ENCODE peak calls at places on chromosomes 13 and 19, in five cellular contexts. B is spleen, P is body of pancreas, G is neural progenitor cell, H is psoas muscle. S is an unnamed sample.

GRCh38 chr19:5480427-5480836 is 25.2 kb downstream of the ZNRF4 start:
- DNase-seq in B (no peak), G (peak; percentile 45), H (no peak), P (peak; percentile 28), S (no peak)

GRCh38 chr13:95624020-95624419 is 20.5 kb downstream of the DZIP1 start:
- DNase-seq in B (no peak), P (no peak), G (peak; percentile 70), H (no peak), S (no peak)

GRCh38 chr13:34942732-34943674 is 933 bp downstream of the NBEA start:
- DNase-seq in H (peak; percentile 54), P (peak; percentile 68), G (peak; percentile 84), B (peak; percentile 77), S (no peak)

GRCh38 chr13:22773475-22773874 is 407.3 kb upstream of the SGCG start:
- DNase-seq in G (no peak), B (no peak), H (no peak), P (no peak), S (no peak)

GRCh38 chr13:111394211-111394922 is 73.9 kb downstream of the TEX29 start:
- DNase-seq in H (no peak), P (no peak), B (peak; percentile 61), G (no peak), S (no peak)

GRCh38 chr13:113855012-113855921 is 8.6 kb downstream of the GAS6 start:
- DNase-seq in H (peak; percentile 93), B (peak; percentile 71), P (no peak), G (no peak), S (no peak)

GRCh38 chr13:31914843-31915242 is 116.7 kb upstream of the FRY start:
- DNase-seq in G (no peak), P (no peak), H (no peak), B (no peak), S (no peak)

GRCh38 chr13:22789027-22789593 is 391.7 kb upstream of the SGCG start:
- DNase-seq in H (no peak), G (no peak), B (no peak), P (no peak), S (no peak)

GRCh38 chr13:27264181-27264580 is 6.4 kb upstream of the RASL11A start:
- DNase-seq in B (no peak), H (no peak), G (no peak), P (peak; percentile 31), S (no peak)

GRCh38 chr19:37763488-37763887 is 15.9 kb downstream of the ZNF573 start:
- DNase-seq in G (no peak), H (no peak), B (no peak), P (no peak), S (no peak)

GRCh38 chr13:24668955-24669354 is 11.3 kb upstream of the ATP12A start:
- DNase-seq in H (no peak), G (no peak), P (no peak), B (no peak), S (no peak)

GRCh38 chr13:19817510-19818158 is 34.9 kb upstream of the PSPC1 start:
- DNase-seq in G (no peak), P (no peak), H (no peak), B (no peak), S (no peak)

GRCh38 chr19:16328824-16329482 is 4.3 kb downstream of the KLF2 start:
- DNase-seq in B (no peak), G (no peak), H (no peak), P (no peak), S (peak; percentile 61)

GRCh38 chr19:10292789-10293636 is 3.3 kb downstream of the ICAM5 start:
- DNase-seq in H (peak; percentile 53), P (no peak), G (peak; percentile 49), B (no peak), S (no peak)

GRCh38 chr19:15265849-15266248 is 33.6 kb upstream of the EPHX3 start:
- DNase-seq in P (peak; percentile 100), B (peak; percentile 83), H (peak; percentile 96), G (no peak), S (no peak)

GRCh38 chr13:32135655-32136054 is 104.1 kb downstream of the FRY start:
- DNase-seq in B (no peak), P (no peak), G (no peak), H (no peak), S (no peak)

GRCh38 chr13:21966014-21966413 is 295.1 kb downstream of the FGF9 start:
- DNase-seq in G (no peak), H (no peak), P (no peak), B (no peak), S (no peak)

GRCh38 chr19:38655148-38655824 is 7.8 kb downstream of the ACTN4 start:
- DNase-seq in P (no peak), G (no peak), B (no peak), H (no peak), S (no peak)

GRCh38 chr13:77545626-77546412 is 10.3 kb downstream of the SCEL start:
- DNase-seq in B (no peak), G (no peak), P (no peak), H (no peak), S (no peak)

GRCh38 chr13:112726018-112726767 is 36.4 kb downstream of the ATP11A start:
- DNase-seq in H (no peak), G (no peak), B (peak; percentile 64), P (no peak), S (no peak)

GRCh38 chr13:100941377-100941776 is 266.8 kb upstream of the TMTC4 start:
- DNase-seq in H (no peak), P (no peak), B (no peak), G (no peak), S (no peak)

GRCh38 chr13:48653074-48654054 is at the start of gene CYSLTR2:
- DNase-seq in P (no peak), H (no peak), B (no peak), G (peak; percentile 6), S (peak; percentile 21)

GRCh38 chr13:113788413-113789135 is 29.5 kb downstream of the TMEM255B start:
- DNase-seq in B (peak; percentile 64), H (peak; percentile 44), P (no peak), G (no peak), S (no peak)

DNA sequence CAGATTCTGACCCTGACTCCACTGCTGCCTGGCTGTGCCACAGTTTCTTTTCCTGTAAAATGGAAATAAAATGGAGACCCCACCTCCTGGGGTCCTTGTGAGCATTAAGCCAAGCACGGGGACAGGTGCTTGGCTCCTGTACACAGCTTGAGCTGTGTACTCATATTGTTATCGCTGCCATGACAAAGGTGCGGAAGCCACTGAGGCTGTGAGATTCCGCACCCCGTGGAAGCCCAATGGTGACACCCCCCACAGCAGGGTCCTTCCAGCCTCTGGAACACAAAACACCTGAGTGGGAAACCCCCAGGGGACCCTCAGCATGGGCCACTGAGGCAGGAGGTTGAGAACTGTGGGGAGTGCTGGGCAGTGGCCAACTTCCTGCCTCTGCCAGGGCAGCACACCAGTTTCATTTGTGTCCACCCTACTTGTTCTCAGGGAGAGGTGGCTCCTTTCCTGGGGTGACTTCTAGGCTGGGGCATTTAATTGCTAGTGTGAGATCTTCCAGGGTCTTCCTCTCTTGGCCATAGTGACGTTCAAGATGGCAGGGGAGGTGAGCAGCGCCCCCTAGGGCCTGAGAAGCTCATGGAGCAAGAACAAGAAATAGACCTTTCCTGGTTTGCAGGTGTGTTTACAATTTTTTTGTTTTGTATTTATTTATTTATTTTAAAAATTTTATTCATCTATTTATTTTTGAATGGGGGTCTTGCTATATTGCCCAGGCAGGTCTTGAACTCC is 5.4 kb upstream of the JSRP1 start:
- DNase-seq in P (peak; percentile 68), H (peak; percentile 76), G (peak; percentile 48), B (no peak), S (no peak)
- H3K4me1 ChIP-seq in P (peaks cover 3% of the 10 kb centered on the region), H (peaks cover 4% of the 10 kb centered on the region), G (no peaks in the 10 kb centered on the region), B (peaks cover 98% of the 10 kb centered on the region), S (peaks cover 22% of the 10 kb centered on the region)

GRCh38 chr13:94198666-94199065 is 280.8 kb downstream of the DCT start:
- DNase-seq in B (no peak), P (no peak), G (no peak), H (no peak), S (no peak)
- H3K27ac ChIP-seq in B (no peak overlapping the region), P (no peak overlapping the region), G (no peak overlapping the region), H (no peak overlapping the region), S (no peak overlapping the region)

GRCh38 chr19:17795495-17795856 is 538 bp downstream of the B3GNT3 start:
- DNase-seq in B (no peak), G (no peak), H (no peak), P (no peak), S (no peak)
- H3K4me1 ChIP-seq in B (peaks cover 47% of the 10 kb centered on the region), G (no peaks in the 10 kb centered on the region), H (no peaks in the 10 kb centered on the region), P (peaks cover 54% of the 10 kb centered on the region), S (peaks cover 29% of the 10 kb centered on the region)

DNA sequence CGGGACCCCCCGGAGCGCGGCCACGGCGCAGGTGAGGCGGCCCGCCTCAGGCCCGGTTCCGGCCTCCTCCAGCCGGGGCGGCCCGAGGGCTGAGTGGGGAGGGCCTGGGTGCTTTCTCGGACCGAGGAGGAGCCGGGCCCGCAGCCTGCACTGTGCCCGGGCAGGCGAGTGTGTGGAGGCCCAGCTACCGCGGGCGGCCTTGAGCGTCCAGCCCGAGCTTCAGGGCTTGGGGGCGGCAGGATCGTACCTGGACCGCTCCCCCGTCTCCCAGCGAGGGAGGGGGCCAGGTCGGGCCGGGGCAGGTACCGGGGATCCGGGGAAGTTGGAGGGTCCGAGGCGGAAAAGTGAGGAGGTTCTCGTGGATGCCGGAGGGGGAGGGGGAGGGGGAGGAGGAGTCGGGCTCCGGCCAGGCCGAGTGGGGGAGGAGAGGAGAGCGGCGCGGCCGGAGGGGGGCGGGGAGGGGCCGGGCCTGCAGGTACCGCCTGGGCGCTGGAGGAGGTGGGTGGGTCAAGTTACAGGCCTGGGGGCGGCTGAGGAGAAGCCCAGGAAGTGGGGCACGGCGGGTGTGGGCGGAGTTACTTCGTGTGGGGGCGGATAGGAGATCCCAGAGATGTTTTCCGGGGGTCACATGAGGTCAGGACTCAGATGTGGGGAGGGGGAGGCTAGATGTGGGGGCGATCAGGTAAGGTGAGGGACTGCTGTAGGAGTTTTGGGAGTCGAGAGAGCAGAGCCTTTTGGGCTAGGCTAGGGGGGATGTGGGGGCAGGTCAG is 545 bp downstream of the NACC1 start:
- DNase-seq in G (peak; percentile 93), P (peak; percentile 50), H (peak; percentile 74), B (peak; percentile 91), S (peak; percentile 28)
- H3K27ac ChIP-seq in G (peak overlapping the region; percentile 89), P (peak overlapping the region; percentile 39), H (peak overlapping the region; percentile 53), B (peak overlapping the region; percentile 76), S (peak overlapping the region; percentile 62)

DNA sequence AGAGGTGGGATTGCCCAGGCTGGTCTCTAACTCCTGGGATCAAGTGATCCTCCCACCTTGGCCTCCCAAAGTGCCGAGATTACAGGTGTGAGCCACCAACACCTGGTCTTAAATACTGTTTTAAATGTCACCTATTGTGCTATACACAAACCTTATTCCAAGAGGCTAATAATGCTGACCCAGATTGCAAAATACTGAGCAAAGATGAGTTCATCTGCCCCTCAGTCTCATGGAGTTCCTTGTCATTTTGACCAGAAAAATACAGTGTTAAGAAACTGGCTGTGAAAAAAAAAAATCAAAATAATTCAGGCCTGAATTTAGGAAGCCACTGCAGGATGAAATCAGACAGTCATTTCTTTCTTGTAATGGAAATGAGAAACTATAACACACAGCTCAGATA is 60.0 kb downstream of the TBC1D4 start:
- DNase-seq in G (no peak), P (no peak), B (no peak), H (no peak), S (no peak)
- H3K4me1 ChIP-seq in G (peaks cover 7% of the 10 kb centered on the region), P (peaks cover 31% of the 10 kb centered on the region), B (peaks cover 5% of the 10 kb centered on the region), H (peaks cover 70% of the 10 kb centered on the region), S (no peaks in the 10 kb centered on the region)

GRCh38 chr19:1648156-1648925 is 4.1 kb downstream of the TCF3 start:
- DNase-seq in B (no peak), G (no peak), H (no peak), P (no peak), S (no peak)
- H3K27ac ChIP-seq in B (peak overlapping the region; percentile 90), G (no peak overlapping the region), H (no peak overlapping the region), P (no peak overlapping the region), S (no peak overlapping the region)

GRCh38 chr19:6777434-6777833 is 4.9 kb downstream of the VAV1 start:
- DNase-seq in G (no peak), B (no peak), P (no peak), H (no peak), S (no peak)
- H3K4me1 ChIP-seq in G (no peaks in the 10 kb centered on the region), B (peaks cover 69% of the 10 kb centered on the region), P (no peaks in the 10 kb centered on the region), H (no peaks in the 10 kb centered on the region), S (peaks cover 14% of the 10 kb centered on the region)